ENCODE peak calls at places on chromosomes 11 and 22, in nine cellular contexts. J is activated CD4-positive, CD25-positive, alpha-beta regulatory T cell treated with anti-CD3 and anti-CD28 coated beads, Interleukin-2, amount 50 U/mL, for 72 hours; Q is AG09309; L is NCI-H460; K is NCI-H2029; F is NCI-H1105; E is fibroblast of lung; H is lung microvascular endothelial cell; B is hypothalamus. I is an unnamed sample.

GRCh38 chr11:92556435-92556834 is 331.8 kb downstream of the FAT3 start:
- DNase-seq in J (no peak), Q (no peak), L (no peak), K (no peak), F (no peak), E (peak), H (no peak), B (no peak), I (no peak)

GRCh38 chr22:32376681-32377080 is 19.0 kb downstream of the RFPL3 start:
- DNase-seq in J (no peak), Q (no peak), L (no peak), K (no peak), F (no peak), E (no peak), H (no peak), B (peak), I (no peak)

GRCh38 chr11:109043318-109043717 is 378.4 kb downstream of the DDX10 start:
- DNase-seq in J (no peak), Q (no peak), L (no peak), K (no peak), F (peak), E (no peak), H (no peak), B (no peak), I (no peak)

GRCh38 chr11:118005224-118006152 is 19.3 kb downstream of the IL10RA start:
- DNase-seq in J (no peak), Q (no peak), L (no peak), K (no peak), F (no peak), E (no peak), H (no peak), B (no peak), I (no peak)

GRCh38 chr11:84390441-84391078 is 1104.4 kb upstream of the CCDC90B start:
- DNase-seq in J (no peak), Q (no peak), L (no peak), K (no peak), F (no peak), E (no peak), H (no peak), B (no peak), I (no peak)

GRCh38 chr22:48070760-48071159 is 1308.3 kb downstream of the TBC1D22A start:
- DNase-seq in J (no peak), Q (no peak), L (no peak), K (no peak), F (no peak), E (no peak), H (no peak), B (no peak), I (no peak)

GRCh38 chr11:120594746-120595145 is 83.2 kb downstream of the GRIK4 start:
- DNase-seq in J (no peak), Q (no peak), L (no peak), K (no peak), F (no peak), E (no peak), H (no peak), B (no peak), I (no peak)

GRCh38 chr11:44967930-44968496 is 17.3 kb upstream of the TP53I11 start:
- DNase-seq in J (no peak), Q (no peak), L (no peak), K (no peak), F (no peak), E (no peak), H (no peak), B (no peak), I (no peak)

GRCh38 chr11:72758690-72759389 is 6.6 kb upstream of the ARAP1 start:
- DNase-seq in J (no peak), Q (no peak), L (no peak), K (peak), F (peak), E (peak), H (no peak), B (no peak), I (no peak)

GRCh38 chr11:105367129-105367528 is 227.6 kb upstream of the CARD18 start:
- DNase-seq in J (no peak), Q (no peak), L (no peak), K (no peak), F (no peak), E (no peak), H (no peak), B (no peak), I (no peak)

GRCh38 chr11:69822676-69823494 is 3.7 kb upstream of the FGF3 start:
- DNase-seq in J (no peak), Q (no peak), L (no peak), K (no peak), F (no peak), E (no peak), H (no peak), B (no peak), I (no peak)

GRCh38 chr11:8098361-8098760 is 17.4 kb downstream of the TUB start:
- DNase-seq in J (no peak), Q (peak), L (no peak), K (no peak), F (no peak), E (no peak), H (no peak), B (no peak), I (no peak)

GRCh38 chr11:131938321-131938751 is 567.9 kb downstream of the NTM start:
- DNase-seq in J (no peak), Q (no peak), L (no peak), K (no peak), F (no peak), E (no peak), H (no peak), B (peak), I (no peak)

GRCh38 chr11:87097582-87097981 is 59.8 kb downstream of the TMEM135 start:
- DNase-seq in J (no peak), Q (no peak), L (peak), K (peak), F (peak), E (peak), H (peak), B (no peak), I (no peak)

GRCh38 chr11:298406-299065 is 790 bp downstream of the IFITM5 start:
- DNase-seq in J (peak), Q (no peak), L (no peak), K (no peak), F (no peak), E (no peak), H (peak), B (no peak), I (no peak)

GRCh38 chr11:118353084-118353710 is 6.2 kb upstream of the UBE4A start:
- DNase-seq in J (no peak), Q (no peak), L (no peak), K (no peak), F (peak), E (peak), H (peak), B (no peak), I (no peak)

GRCh38 chr11:35274909-35275807 is 136.2 kb downstream of the CD44 start:
- DNase-seq in J (no peak), Q (no peak), L (no peak), K (peak), F (peak), E (peak), H (no peak), B (peak), I (no peak)